ENCODE peak calls at places on chromosomes 4 and X, in eight cellular contexts. K is Peyer's patch, V is tibial nerve, C is NB4, F is suprapubic skin, G is IMR-90, Z is ovary, O is H54. J is an unnamed sample.

GRCh38 chrX:10741003-10741402 is 120.6 kb upstream of the MID1 start:
- DNase-seq in K (no peak), V (no peak), C (no peak), F (no peak), G (no peak), Z (no peak), O (no peak), J (no peak)

GRCh38 chr4:127379499-127379898 is 253.3 kb upstream of the INTU start:
- DNase-seq in K (no peak), V (no peak), C (no peak), F (no peak), G (no peak), Z (no peak), O (no peak), J (no peak)

GRCh38 chr4:152594981-152595916 is 59.4 kb upstream of the FBXW7 start:
- DNase-seq in K (no peak), V (no peak), C (no peak), F (no peak), G (no peak), Z (no peak), O (no peak), J (no peak)

GRCh38 chr4:87975466-87975865 is at the start of gene SPP1:
- DNase-seq in K (no peak), V (no peak), C (peak; percentile 92), F (no peak), G (peak; percentile 13), Z (no peak), O (no peak), J (no peak)

GRCh38 chrX:68372665-68373064 is 60.6 kb downstream of the OPHN1 start:
- DNase-seq in K (no peak), V (no peak), C (no peak), F (no peak), G (no peak), Z (no peak), O (no peak), J (no peak)

GRCh38 chr4:128574706-128575105 is 234.8 kb upstream of the JADE1 start:
- DNase-seq in K (peak; percentile 63), V (peak; percentile 46), C (peak; percentile 68), F (no peak), G (peak; percentile 68), Z (peak; percentile 79), O (peak; percentile 15), J (peak; percentile 49)

GRCh38 chrX:154325541-154325940 is 29.9 kb downstream of the TKTL1 start:
- DNase-seq in K (no peak), V (no peak), C (no peak), F (no peak), G (peak; percentile 24), Z (no peak), O (no peak), J (no peak)

GRCh38 chr4:143358923-143359694 is 22.4 kb downstream of the GAB1 start:
- DNase-seq in K (no peak), V (no peak), C (peak; percentile 48), F (no peak), G (peak; percentile 93), Z (no peak), O (peak; percentile 20), J (no peak)

GRCh38 chrX:44765556-44765955 is 78.3 kb upstream of the DUSP21 start:
- DNase-seq in K (no peak), V (no peak), C (no peak), F (no peak), G (no peak), Z (no peak), O (no peak), J (no peak)

GRCh38 chr4:185384877-185385465 is 10.8 kb downstream of the LRP2BP start:
- DNase-seq in K (no peak), V (no peak), C (peak; percentile 6), F (no peak), G (no peak), Z (no peak), O (no peak), J (no peak)

GRCh38 chrX:103864886-103865534 is 33.0 kb upstream of the RAB9B start:
- DNase-seq in K (no peak), V (no peak), C (no peak), F (no peak), G (peak; percentile 8), Z (no peak), O (no peak), J (no peak)

GRCh38 chrX:41293269-41293668 is 40.7 kb upstream of the DDX3X start:
- DNase-seq in K (no peak), V (no peak), C (peak; percentile 35), F (no peak), G (no peak), Z (no peak), O (no peak), J (no peak)

GRCh38 chrX:149940015-149940716 is 1.9 kb upstream of the EOLA2 start:
- DNase-seq in K (peak; percentile 93), V (peak; percentile 87), C (peak; percentile 97), F (peak; percentile 97), G (peak; percentile 98), Z (peak; percentile 96), O (peak; percentile 37), J (peak; percentile 44)
- TF ChIP-seq POLR2A in K (peak; percentile 60), V (no peak), C (no peak), F (no peak), G (peak; percentile 72), Z (no peak), O (peak; percentile 15), J (no peak)

DNA sequence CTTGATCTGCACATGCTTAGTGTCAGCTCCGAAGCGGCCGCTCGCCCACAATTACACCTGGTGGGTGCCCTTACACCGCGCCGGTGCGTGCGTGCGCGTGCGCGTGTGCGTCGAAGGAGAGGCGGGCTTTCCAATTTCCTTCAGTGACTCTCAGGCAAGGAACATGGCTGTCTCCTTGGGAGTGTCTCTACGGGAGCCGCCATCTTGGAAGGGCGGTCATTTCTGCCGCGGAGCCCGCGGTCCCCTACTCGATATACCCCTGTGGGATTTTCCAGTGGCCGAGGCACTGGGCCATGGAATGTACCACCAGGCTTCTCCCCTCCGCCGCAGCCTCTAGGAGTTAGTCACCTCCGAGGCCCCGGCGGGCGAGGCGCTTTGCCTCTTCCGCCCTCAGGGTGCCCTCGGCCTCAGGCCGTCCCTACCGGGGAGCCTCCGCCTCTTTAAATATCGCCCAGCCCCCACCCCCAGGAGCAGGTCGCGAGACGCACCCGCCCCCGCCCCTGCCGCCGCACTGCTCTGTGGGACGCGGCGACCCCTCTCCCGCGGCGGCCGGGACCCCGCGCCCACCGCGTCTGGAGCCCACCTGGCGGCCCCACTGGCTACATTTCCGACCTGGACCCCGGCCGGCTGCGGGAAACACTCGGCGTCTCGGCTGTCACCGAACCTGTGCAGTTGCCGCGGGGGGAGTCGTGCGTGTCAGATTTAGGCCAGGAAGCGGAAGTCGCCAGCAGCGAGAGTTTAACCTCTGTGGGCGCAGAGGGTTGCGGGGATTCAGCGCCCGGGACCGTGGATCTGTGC is at the start of gene ZNF41:
- DNase-seq in K (peak; percentile 81), V (peak; percentile 34), C (peak; percentile 88), F (peak; percentile 79), G (peak; percentile 78), Z (peak; percentile 68), O (peak; percentile 46), J (peak; percentile 60)
- TF ChIP-seq POLR2A in K (peak; percentile 51), V (peak; percentile 30), C (peak; percentile 63), F (no peak), G (no peak), Z (no peak), O (peak; percentile 45), J (peak; percentile 33)

GRCh38 chr4:1722551-1723071 is 1.3 kb downstream of the TACC3 start:
- DNase-seq in K (peak; percentile 47), V (no peak), C (peak; percentile 27), F (peak; percentile 63), G (no peak), Z (peak; percentile 14), O (no peak), J (no peak)
- TF ChIP-seq POLR2A in K (no peak), V (no peak), C (no peak), F (no peak), G (no peak), Z (no peak), O (no peak), J (no peak)

GRCh38 chr4:2796261-2797187 is 3.6 kb downstream of the SH3BP2 start:
- DNase-seq in K (peak; percentile 88), V (peak; percentile 25), C (peak; percentile 14), F (peak; percentile 80), G (peak; percentile 52), Z (peak; percentile 22), O (peak; percentile 60), J (no peak)
- TF ChIP-seq POLR2A in K (peak; percentile 58), V (no peak), C (no peak), F (no peak), G (no peak), Z (no peak), O (peak; percentile 34), J (no peak)